ENCODE peak calls at places on chromosomes 11 and 22, in six cellular contexts. O, T, Q, R, X and B are unnamed samples.

GRCh38 chr11:131246156-131246555 is 124.3 kb upstream of the NTM start:
- DNase-seq in O (no peak), T (no peak), Q (no peak), R (no peak), X (no peak), B (no peak)

GRCh38 chr11:59776210-59777066 is 21.3 kb downstream of the STX3 start:
- DNase-seq in O (peak), T (no peak), Q (no peak), R (peak), X (peak), B (peak)

GRCh38 chr11:27909386-27909785 is 198.6 kb downstream of the KIF18A start:
- DNase-seq in O (no peak), T (no peak), Q (no peak), R (no peak), X (no peak), B (no peak)

GRCh38 chr22:24883426-24883825 is 63.1 kb downstream of the LHFPL7 start:
- DNase-seq in O (no peak), T (no peak), Q (no peak), R (no peak), X (no peak), B (no peak)

GRCh38 chr22:29308791-29309262 is 2.4 kb downstream of the GAS2L1 start:
- DNase-seq in O (no peak), T (peak), Q (peak), R (no peak), X (peak), B (peak)

GRCh38 chr11:57471496-57471895 is 11.2 kb downstream of the RTN4RL2 start:
- DNase-seq in O (no peak), T (peak), Q (no peak), R (no peak), X (no peak), B (no peak)

GRCh38 chr11:73314121-73314948 is 6.3 kb downstream of the ARHGEF17 start:
- DNase-seq in O (no peak), T (no peak), Q (peak), R (no peak), X (peak), B (peak)

GRCh38 chr11:92269021-92269420 is 44.4 kb downstream of the FAT3 start:
- DNase-seq in O (peak), T (no peak), Q (no peak), R (no peak), X (peak), B (peak)

GRCh38 chr11:91188484-91188883 is 965.6 kb upstream of the CHORDC1 start:
- DNase-seq in O (no peak), T (no peak), Q (no peak), R (no peak), X (no peak), B (no peak)

GRCh38 chr22:42332089-42332488 is 61.6 kb upstream of the TCF20 start:
- DNase-seq in O (no peak), T (no peak), Q (no peak), R (no peak), X (no peak), B (no peak)

GRCh38 chr11:116925050-116925449 is 87.6 kb upstream of the APOA1 start:
- DNase-seq in O (no peak), T (no peak), Q (no peak), R (no peak), X (no peak), B (no peak)

GRCh38 chr22:42837556-42837955 is 19.5 kb downstream of the ARFGAP3 start:
- DNase-seq in O (no peak), T (no peak), Q (no peak), R (no peak), X (no peak), B (no peak)

GRCh38 chr22:43002198-43002577 is 12.8 kb downstream of the PACSIN2 start:
- DNase-seq in O (peak), T (no peak), Q (peak), R (no peak), X (peak), B (peak)

GRCh38 chr11:125072961-125073590 is 10.0 kb downstream of the SLC37A2 start:
- DNase-seq in O (no peak), T (no peak), Q (no peak), R (no peak), X (no peak), B (no peak)

GRCh38 chr22:31572939-31573338 is 76.6 kb downstream of the SFI1 start:
- DNase-seq in O (no peak), T (no peak), Q (no peak), R (no peak), X (no peak), B (no peak)

GRCh38 chr11:67117667-67118058 is 1.4 kb upstream of the KDM2A start:
- DNase-seq in O (no peak), T (peak), Q (peak), R (peak), X (no peak), B (peak)

GRCh38 chr22:37273126-37273845 is 9.0 kb upstream of the CYTH4 start:
- DNase-seq in O (peak), T (no peak), Q (peak), R (no peak), X (peak), B (peak)

GRCh38 chr11:14381968-14382367 is 23.0 kb upstream of the RRAS2 start:
- DNase-seq in O (no peak), T (no peak), Q (peak), R (no peak), X (no peak), B (no peak)

GRCh38 chr22:45903355-45904149 is 73.4 kb downstream of the WNT7B start:
- DNase-seq in O (peak), T (peak), Q (peak), R (no peak), X (peak), B (peak)

GRCh38 chr22:41603873-41604332 is 14.3 kb upstream of the PMM1 start:
- DNase-seq in O (no peak), T (no peak), Q (no peak), R (no peak), X (peak), B (no peak)

GRCh38 chr11:130831506-130832385 is 84.5 kb downstream of the SNX19 start:
- DNase-seq in O (no peak), T (no peak), Q (no peak), R (no peak), X (no peak), B (peak)

GRCh38 chr11:8683115-8683807 is 669 bp downstream of the RPL27A start:
- DNase-seq in O (no peak), T (no peak), Q (no peak), R (no peak), X (no peak), B (no peak)

GRCh38 chr11:121455115-121455514 is 2.3 kb upstream of the SORL1-AS1 start:
- DNase-seq in O (no peak), T (no peak), Q (no peak), R (no peak), X (no peak), B (no peak)

GRCh38 chr22:49212002-49212401 is 615.7 kb downstream of the BRD1 start:
- DNase-seq in O (no peak), T (peak), Q (no peak), R (peak), X (no peak), B (no peak)

GRCh38 chr11:73866095-73866579 is 10.5 kb downstream of the COA4 start:
- DNase-seq in O (no peak), T (no peak), Q (peak), R (peak), X (peak), B (peak)

GRCh38 chr11:128207861-128208321 is 379.5 kb downstream of the ETS1 start:
- DNase-seq in O (peak), T (no peak), Q (peak), R (no peak), X (peak), B (peak)

GRCh38 chr11:72227316-72228228 is 3.0 kb downstream of the INPPL1 start:
- DNase-seq in O (no peak), T (no peak), Q (peak), R (peak), X (peak), B (peak)

GRCh38 chr22:36790648-36791047 is 14.7 kb upstream of the IFT27 start:
- DNase-seq in O (no peak), T (no peak), Q (no peak), R (no peak), X (no peak), B (no peak)

GRCh38 chr11:129090056-129090455 is 102.1 kb downstream of the ARHGAP32 start:
- DNase-seq in O (peak), T (no peak), Q (no peak), R (no peak), X (peak), B (no peak)

GRCh38 chr22:24983151-24983550 is 30.6 kb downstream of the KIAA1671 start:
- DNase-seq in O (no peak), T (no peak), Q (no peak), R (no peak), X (no peak), B (no peak)

GRCh38 chr11:100870138-100870537 is 183.1 kb downstream of the ARHGAP42 start:
- DNase-seq in O (no peak), T (no peak), Q (no peak), R (no peak), X (no peak), B (no peak)

GRCh38 chr11:72144807-72145565 is 9.5 kb downstream of the FOLR3 start:
- DNase-seq in O (peak), T (no peak), Q (no peak), R (no peak), X (peak), B (peak)

GRCh38 chr11:406796-407650 is 7.8 kb downstream of the SIGIRR start:
- DNase-seq in O (peak), T (peak), Q (peak), R (peak), X (peak), B (peak)

GRCh38 chr11:22920939-22921565 is 60.8 kb upstream of the CCDC179 start:
- DNase-seq in O (peak), T (peak), Q (peak), R (peak), X (peak), B (peak)

GRCh38 chr22:17931400-17931825 is 92.9 kb downstream of the MICAL3 start:
- DNase-seq in O (no peak), T (no peak), Q (peak), R (no peak), X (no peak), B (no peak)

GRCh38 chr11:115886111-115886733 is 382.0 kb upstream of the CADM1 start:
- DNase-seq in O (no peak), T (no peak), Q (no peak), R (no peak), X (no peak), B (no peak)

GRCh38 chr11:2399488-2400068 is 972 bp upstream of the TSSC4 start:
- DNase-seq in O (no peak), T (no peak), Q (peak), R (no peak), X (peak), B (no peak)

GRCh38 chr11:45671246-45672171 is 6.1 kb upstream of the CHST1 start:
- DNase-seq in O (no peak), T (peak), Q (peak), R (no peak), X (no peak), B (no peak)

GRCh38 chr11:65606876-65607613 is 7.0 kb downstream of the MAP3K11 start:
- DNase-seq in O (peak), T (peak), Q (peak), R (peak), X (peak), B (peak)
- H3K4me3 ChIP-seq in O (peak), T (no peak), Q (peak), R (no peak), X (no peak), B (peak)

GRCh38 chr22:30357650-30358215 is 926 bp downstream of the CCDC157 start:
- DNase-seq in O (no peak), T (no peak), Q (peak), R (no peak), X (no peak), B (no peak)
- H3K4me3 ChIP-seq in O (peak), T (no peak), Q (peak), R (peak), X (peak), B (no peak)

DNA sequence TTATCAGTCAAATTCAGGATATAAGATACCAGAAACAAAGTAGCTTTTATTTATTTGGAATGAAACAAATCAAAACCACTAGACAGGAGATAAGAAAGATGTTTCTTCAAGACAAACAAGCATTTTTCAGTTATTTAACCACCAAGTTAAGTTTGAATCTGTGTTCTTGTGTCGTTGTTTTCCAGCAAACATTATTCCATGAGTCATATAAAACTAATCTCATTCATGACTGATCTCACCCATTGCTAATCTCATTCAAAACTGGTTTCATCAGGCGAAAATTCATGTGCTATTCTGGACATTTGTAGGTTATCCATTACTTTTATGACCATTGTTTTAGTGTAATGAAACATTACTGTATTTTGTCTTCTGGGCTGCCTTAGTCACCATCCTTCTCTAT is 221.7 kb downstream of the DDX10 start:
- DNase-seq in O (no peak), T (no peak), Q (no peak), R (no peak), X (peak), B (peak)
- H3K4me3 ChIP-seq in O (no peak), T (no peak), Q (no peak), R (no peak), X (no peak), B (no peak)

GRCh38 chr11:119909495-119909894 is 180.5 kb upstream of the NECTIN1 start:
- DNase-seq in O (no peak), T (no peak), Q (no peak), R (no peak), X (no peak), B (no peak)

GRCh38 chr11:119912214-119912613 is 183.2 kb upstream of the NECTIN1 start:
- DNase-seq in O (no peak), T (no peak), Q (no peak), R (no peak), X (no peak), B (no peak)

GRCh38 chr11:119910056-119910455 is 181.1 kb upstream of the NECTIN1 start:
- DNase-seq in O (no peak), T (no peak), Q (no peak), R (no peak), X (no peak), B (no peak)

GRCh38 chr11:119909077-119909476 is 180.1 kb upstream of the NECTIN1 start:
- DNase-seq in O (no peak), T (no peak), Q (no peak), R (no peak), X (no peak), B (no peak)

DNA sequence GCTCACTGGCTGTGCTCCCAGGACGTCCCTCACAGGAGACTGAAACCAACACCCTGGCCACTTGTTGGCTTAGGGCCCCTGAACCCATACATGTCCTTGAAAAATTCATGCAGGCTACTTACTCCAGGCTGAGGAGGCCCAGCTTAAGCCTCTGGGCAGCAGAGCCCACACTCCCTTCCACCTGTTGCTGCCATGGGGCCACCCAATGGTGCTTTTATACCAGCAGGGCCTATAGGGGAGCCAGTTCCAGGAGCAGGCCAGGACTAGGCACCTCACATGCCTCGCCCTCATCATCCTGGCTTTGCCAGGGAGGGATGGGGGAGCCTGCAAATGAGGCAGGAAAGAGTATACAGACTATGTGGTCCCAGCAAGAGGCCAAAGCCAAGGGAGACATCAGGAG is 181.7 kb upstream of the NECTIN1 start:
- DNase-seq in O (no peak), T (no peak), Q (no peak), R (no peak), X (no peak), B (no peak)
- H3K4me3 ChIP-seq in O (no peak), T (no peak), Q (no peak), R (no peak), X (no peak), B (no peak)

GRCh38 chr11:70076461-70076931 is 1.6 kb upstream of the ANO1 start:
- DNase-seq in O (no peak), T (no peak), Q (peak), R (no peak), X (no peak), B (no peak)

GRCh38 chr11:70079691-70080090 is 1.6 kb downstream of the ANO1 start:
- DNase-seq in O (no peak), T (no peak), Q (peak), R (no peak), X (no peak), B (no peak)

GRCh38 chr11:70077411-70078094 is 564 bp upstream of the ANO1 start:
- DNase-seq in O (no peak), T (no peak), Q (peak), R (no peak), X (no peak), B (no peak)

GRCh38 chr11:70078796-70079616 is 889 bp downstream of the ANO1 start:
- DNase-seq in O (no peak), T (no peak), Q (peak), R (no peak), X (no peak), B (no peak)

DNA sequence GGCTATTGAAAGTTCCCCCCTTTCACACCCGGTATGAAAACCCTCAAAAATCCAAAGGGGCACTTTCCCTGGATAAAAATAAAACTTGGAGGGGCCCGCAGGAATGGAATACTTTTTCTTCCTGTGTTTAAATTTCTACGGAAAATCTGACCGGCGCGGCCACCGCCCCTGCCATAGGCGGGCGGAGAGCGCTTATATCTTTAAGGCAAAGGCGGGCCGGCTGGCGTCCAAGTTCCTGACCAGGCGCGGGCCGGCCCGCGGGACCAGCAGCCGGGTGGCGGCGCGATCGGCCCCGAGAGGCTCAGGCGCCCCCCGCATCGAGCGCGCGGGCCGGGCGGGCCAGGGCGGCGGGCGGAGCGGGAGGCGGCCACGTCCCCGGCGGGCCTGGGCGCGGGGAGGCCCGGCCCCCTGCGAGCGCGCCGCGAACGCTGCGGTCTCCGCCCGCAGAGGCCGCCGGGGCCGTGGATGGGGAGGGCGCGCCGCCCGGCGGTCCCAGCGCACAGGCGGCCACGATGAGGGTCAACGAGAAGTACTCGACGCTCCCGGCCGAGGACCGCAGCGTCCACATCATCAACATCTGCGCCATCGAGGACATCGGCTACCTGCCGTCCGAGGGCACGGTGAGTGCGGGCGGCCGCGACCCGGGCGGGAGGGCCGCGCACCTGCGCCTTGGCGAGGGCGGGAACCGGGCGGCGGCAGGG is at the start of gene ANO1:
- DNase-seq in O (no peak), T (no peak), Q (peak), R (no peak), X (no peak), B (peak)
- H3K4me3 ChIP-seq in O (peak), T (no peak), Q (no peak), R (no peak), X (no peak), B (no peak)

GRCh38 chr11:34756591-34756990 is 135.7 kb downstream of the EHF start:
- DNase-seq in O (no peak), T (no peak), Q (no peak), R (no peak), X (no peak), B (peak)
- H3K4me3 ChIP-seq in O (no peak), T (no peak), Q (no peak), R (no peak), X (no peak), B (no peak)

DNA sequence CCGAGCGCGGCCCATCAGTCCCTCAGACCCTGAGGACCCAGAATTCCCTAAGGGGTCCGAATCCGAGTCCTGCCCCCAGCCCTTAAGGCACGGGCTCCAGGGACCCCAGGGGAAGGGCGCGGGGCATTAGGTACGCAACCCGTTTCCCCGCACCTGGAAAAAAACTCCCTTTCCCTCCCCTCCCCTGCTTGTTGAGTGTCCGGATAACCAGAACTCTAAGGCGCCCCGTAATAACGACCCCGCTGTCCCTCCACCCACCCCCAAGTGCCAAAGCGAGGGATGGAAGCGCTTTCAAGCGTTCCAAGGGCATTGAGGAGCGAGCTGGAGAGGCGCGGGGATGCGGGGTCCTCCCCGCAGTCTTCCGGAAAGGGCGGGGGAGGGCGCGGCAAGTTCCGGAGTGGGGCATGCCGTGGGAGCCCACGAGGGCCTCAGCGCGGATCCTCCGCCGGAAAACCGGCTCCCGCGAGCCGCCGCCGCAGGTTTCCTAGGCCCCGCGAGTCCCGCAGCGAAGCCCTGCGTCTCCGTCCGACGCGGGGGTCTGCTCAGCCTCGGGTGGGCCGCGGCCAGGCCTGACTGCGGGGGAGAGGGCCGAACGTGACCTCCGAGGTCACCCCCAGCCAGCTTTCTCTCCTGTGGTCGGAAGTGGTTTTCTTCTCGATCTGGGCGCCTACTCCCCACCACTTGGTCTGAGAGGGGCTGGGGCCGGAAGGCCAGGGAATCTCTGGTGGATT is 3.9 kb upstream of the CCND1 start:
- DNase-seq in O (no peak), T (no peak), Q (no peak), R (no peak), X (no peak), B (no peak)
- H3K4me3 ChIP-seq in O (peak), T (no peak), Q (peak), R (peak), X (peak), B (peak)